ENCODE peak calls at places on chromosomes 5 and 9, in nine cellular contexts. Z is bronchial epithelial cell; J is endodermal cell; M is heart right ventricle; G is effector memory CD4-positive, alpha-beta T cell; Q is nucleus accumbens; R is CD4-positive, alpha-beta T cell; P is NCI-H2081; L is posterior vena cava. E is an unnamed sample.

GRCh38 chr5:65394078-65394477 is 87.6 kb downstream of the ADAMTS6 start:
- DNase-seq in Z (no peak), J (no peak), M (peak), G (no peak), Q (no peak), R (no peak), P (no peak), L (peak), E (no peak)

GRCh38 chr5:36442796-36443195 is 141.1 kb upstream of the RANBP3L start:
- DNase-seq in Z (peak), J (no peak), M (no peak), G (no peak), Q (no peak), R (no peak), P (no peak), L (no peak), E (no peak)

GRCh38 chr5:68088302-68088701 is 127.3 kb upstream of the PIK3R1 start:
- DNase-seq in Z (no peak), J (no peak), M (no peak), G (no peak), Q (no peak), R (no peak), P (no peak), L (no peak), E (no peak)

GRCh38 chr9:12274577-12274976 is 418.6 kb upstream of the TYRP1 start:
- DNase-seq in Z (no peak), J (no peak), M (no peak), G (no peak), Q (no peak), R (no peak), P (no peak), L (peak), E (no peak)

GRCh38 chr9:89477811-89478583 is 19.9 kb downstream of the SEMA4D start:
- DNase-seq in Z (peak), J (no peak), M (no peak), G (no peak), Q (no peak), R (peak), P (no peak), L (peak), E (no peak)

GRCh38 chr9:127176631-127177030 is 54.2 kb upstream of the ANGPTL2 start:
- DNase-seq in Z (no peak), J (peak), M (no peak), G (no peak), Q (no peak), R (no peak), P (no peak), L (peak), E (no peak)

GRCh38 chr5:64944868-64945267 is 176.1 kb downstream of the CWC27 start:
- DNase-seq in Z (peak), J (no peak), M (no peak), G (no peak), Q (no peak), R (no peak), P (no peak), L (no peak), E (no peak)

GRCh38 chr9:93288891-93289883 is 105.2 kb downstream of the WNK2 start:
- DNase-seq in Z (peak), J (peak), M (no peak), G (no peak), Q (no peak), R (no peak), P (no peak), L (peak), E (peak)

GRCh38 chr9:130192600-130192999 is 20.4 kb downstream of the NCS1 start:
- DNase-seq in Z (no peak), J (no peak), M (no peak), G (no peak), Q (no peak), R (no peak), P (no peak), L (no peak), E (no peak)